ENCODE peak calls at places on chromosome 12, in ten cellular contexts. One of them, this sample, is unnamed. For H3K9me3, the result is how much of the 10 kb centered on the place peaks cover.

GRCh38 chr12:124456652-124457152 is 110.7 kb downstream of the NCOR2 start:
- DNase-seq in kidney: peak
- DNase-seq in ovary: peak
- DNase-seq in AG04450: no peak
- DNase-seq in neuronal stem cell: no peak
- DNase-seq in WERI-Rb-1: no peak
- DNase-seq in fibroblast of lung: no peak
- DNase-seq in astrocyte: no peak
- DNase-seq in gastrocnemius medialis: no peak
- DNase-seq in A549: no peak
- DNase-seq in this sample: no peak

GRCh38 chr12:53049582-53050318 is at the start of gene TNS2:
- DNase-seq in kidney: peak
- DNase-seq in ovary: peak
- DNase-seq in AG04450: no peak
- DNase-seq in neuronal stem cell: no peak
- DNase-seq in WERI-Rb-1: peak
- DNase-seq in fibroblast of lung: peak
- DNase-seq in astrocyte: no peak
- DNase-seq in gastrocnemius medialis: peak
- DNase-seq in A549: no peak
- DNase-seq in this sample: peak

GRCh38 chr12:83179999-83180398 is 493.3 kb downstream of the TMTC2 start:
- DNase-seq in kidney: no peak
- DNase-seq in ovary: no peak
- DNase-seq in AG04450: no peak
- DNase-seq in neuronal stem cell: no peak
- DNase-seq in WERI-Rb-1: no peak
- DNase-seq in fibroblast of lung: no peak
- DNase-seq in astrocyte: no peak
- DNase-seq in gastrocnemius medialis: no peak
- DNase-seq in A549: no peak
- DNase-seq in this sample: no peak

GRCh38 chr12:43638786-43639185 is 86.8 kb upstream of the ADAMTS20 start:
- DNase-seq in kidney: no peak
- DNase-seq in ovary: no peak
- DNase-seq in AG04450: no peak
- DNase-seq in neuronal stem cell: no peak
- DNase-seq in WERI-Rb-1: no peak
- DNase-seq in fibroblast of lung: peak
- DNase-seq in astrocyte: peak
- DNase-seq in gastrocnemius medialis: no peak
- DNase-seq in A549: no peak
- DNase-seq in this sample: no peak

GRCh38 chr12:966715-967114 is 17.2 kb upstream of the RAD52 start:
- DNase-seq in kidney: no peak
- DNase-seq in ovary: no peak
- DNase-seq in AG04450: no peak
- DNase-seq in neuronal stem cell: no peak
- DNase-seq in WERI-Rb-1: no peak
- DNase-seq in fibroblast of lung: no peak
- DNase-seq in astrocyte: no peak
- DNase-seq in gastrocnemius medialis: no peak
- DNase-seq in A549: no peak
- DNase-seq in this sample: no peak

GRCh38 chr12:123388948-123389559 is 5.1 kb downstream of the KMT5A start:
- DNase-seq in kidney: no peak
- DNase-seq in ovary: peak
- DNase-seq in AG04450: no peak
- DNase-seq in neuronal stem cell: no peak
- DNase-seq in WERI-Rb-1: no peak
- DNase-seq in fibroblast of lung: no peak
- DNase-seq in astrocyte: no peak
- DNase-seq in gastrocnemius medialis: no peak
- DNase-seq in A549: no peak
- DNase-seq in this sample: peak

GRCh38 chr12:96015672-96016071 is 19.5 kb upstream of the HAL start:
- DNase-seq in kidney: no peak
- DNase-seq in ovary: no peak
- DNase-seq in AG04450: no peak
- DNase-seq in neuronal stem cell: no peak
- DNase-seq in WERI-Rb-1: peak
- DNase-seq in fibroblast of lung: peak
- DNase-seq in astrocyte: no peak
- DNase-seq in gastrocnemius medialis: peak
- DNase-seq in A549: peak
- DNase-seq in this sample: no peak

GRCh38 chr12:101779200-101779599 is 39.9 kb upstream of the SYCP3 start:
- DNase-seq in kidney: no peak
- DNase-seq in ovary: no peak
- DNase-seq in AG04450: no peak
- DNase-seq in neuronal stem cell: no peak
- DNase-seq in WERI-Rb-1: no peak
- DNase-seq in fibroblast of lung: no peak
- DNase-seq in astrocyte: no peak
- DNase-seq in gastrocnemius medialis: no peak
- DNase-seq in A549: no peak
- DNase-seq in this sample: no peak

GRCh38 chr12:51898506-51898905 is 8.8 kb upstream of the ACVRL1 start:
- DNase-seq in kidney: no peak
- DNase-seq in ovary: no peak
- DNase-seq in AG04450: no peak
- DNase-seq in neuronal stem cell: no peak
- DNase-seq in WERI-Rb-1: no peak
- DNase-seq in fibroblast of lung: no peak
- DNase-seq in astrocyte: no peak
- DNase-seq in gastrocnemius medialis: no peak
- DNase-seq in A549: no peak
- DNase-seq in this sample: no peak

GRCh38 chr12:93879476-93880376 is 202.6 kb downstream of the CRADD start:
- DNase-seq in kidney: no peak
- DNase-seq in ovary: no peak
- DNase-seq in AG04450: peak
- DNase-seq in neuronal stem cell: no peak
- DNase-seq in WERI-Rb-1: no peak
- DNase-seq in fibroblast of lung: peak
- DNase-seq in astrocyte: peak
- DNase-seq in gastrocnemius medialis: no peak
- DNase-seq in A549: no peak
- DNase-seq in this sample: no peak

GRCh38 chr12:3173008-3173553 is 95.9 kb downstream of the TSPAN9 start:
- DNase-seq in kidney: peak
- DNase-seq in ovary: no peak
- DNase-seq in AG04450: no peak
- DNase-seq in neuronal stem cell: no peak
- DNase-seq in WERI-Rb-1: no peak
- DNase-seq in fibroblast of lung: no peak
- DNase-seq in astrocyte: no peak
- DNase-seq in gastrocnemius medialis: no peak
- DNase-seq in A549: no peak
- DNase-seq in this sample: no peak

GRCh38 chr12:111780166-111780565 is 13.4 kb downstream of the ALDH2 start:
- DNase-seq in kidney: no peak
- DNase-seq in ovary: no peak
- DNase-seq in AG04450: no peak
- DNase-seq in neuronal stem cell: no peak
- DNase-seq in WERI-Rb-1: no peak
- DNase-seq in fibroblast of lung: no peak
- DNase-seq in astrocyte: no peak
- DNase-seq in gastrocnemius medialis: no peak
- DNase-seq in A549: no peak
- DNase-seq in this sample: no peak

GRCh38 chr12:111776836-111777344 is 10.2 kb downstream of the ALDH2 start:
- DNase-seq in kidney: no peak
- DNase-seq in ovary: no peak
- DNase-seq in AG04450: no peak
- DNase-seq in neuronal stem cell: no peak
- DNase-seq in WERI-Rb-1: no peak
- DNase-seq in fibroblast of lung: no peak
- DNase-seq in astrocyte: no peak
- DNase-seq in gastrocnemius medialis: no peak
- DNase-seq in A549: no peak
- DNase-seq in this sample: no peak

GRCh38 chr12:111775205-111776193 is 8.8 kb downstream of the ALDH2 start:
- DNase-seq in kidney: peak
- DNase-seq in ovary: peak
- DNase-seq in AG04450: peak
- DNase-seq in neuronal stem cell: no peak
- DNase-seq in WERI-Rb-1: no peak
- DNase-seq in fibroblast of lung: peak
- DNase-seq in astrocyte: peak
- DNase-seq in gastrocnemius medialis: peak
- DNase-seq in A549: no peak
- DNase-seq in this sample: peak

GRCh38 chr12:111780615-111781014 is 13.9 kb downstream of the ALDH2 start:
- DNase-seq in kidney: no peak
- DNase-seq in ovary: no peak
- DNase-seq in AG04450: no peak
- DNase-seq in neuronal stem cell: no peak
- DNase-seq in WERI-Rb-1: no peak
- DNase-seq in fibroblast of lung: no peak
- DNase-seq in astrocyte: no peak
- DNase-seq in gastrocnemius medialis: no peak
- DNase-seq in A549: no peak
- DNase-seq in this sample: no peak

DNA sequence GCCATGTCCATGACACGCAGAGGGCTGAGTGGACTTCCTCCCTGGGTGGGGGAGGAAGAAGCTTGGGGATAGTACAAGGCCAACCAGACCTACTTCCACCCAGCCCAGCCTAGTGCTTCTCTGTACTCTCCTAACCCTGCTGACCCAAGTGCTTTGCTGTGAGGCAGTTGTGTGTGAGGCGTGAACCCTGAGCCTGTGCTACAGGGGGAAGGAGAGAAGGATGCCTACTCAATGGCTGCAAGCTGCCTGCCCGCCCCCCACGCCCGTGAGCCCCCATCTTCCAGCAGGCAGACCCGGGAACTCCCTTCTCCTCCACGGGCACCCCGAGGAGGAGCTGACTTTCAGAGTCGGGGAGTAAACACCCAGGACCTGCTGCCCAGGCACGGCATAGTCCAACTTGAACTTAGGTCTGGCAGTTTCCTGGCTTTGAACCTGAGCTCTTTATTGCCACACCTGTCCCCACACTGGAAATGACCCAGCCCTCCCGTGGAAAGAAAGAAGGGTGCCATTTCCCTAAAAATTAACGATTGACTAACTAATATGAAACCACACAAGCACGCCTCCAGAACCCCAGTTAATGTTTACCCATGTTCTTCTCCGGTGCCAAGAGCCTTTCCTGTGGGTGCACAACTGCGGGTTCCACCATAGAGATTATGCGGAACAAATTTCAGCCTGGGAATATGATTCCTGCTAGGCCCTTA is 10.8 kb downstream of the ALDH2 start:
- DNase-seq in kidney: peak
- DNase-seq in ovary: no peak
- DNase-seq in AG04450: no peak
- DNase-seq in neuronal stem cell: no peak
- DNase-seq in WERI-Rb-1: no peak
- DNase-seq in fibroblast of lung: no peak
- DNase-seq in astrocyte: no peak
- DNase-seq in gastrocnemius medialis: no peak
- DNase-seq in A549: peak
- DNase-seq in this sample: no peak
- H3K27ac ChIP-seq in kidney: peak
- H3K27ac ChIP-seq in ovary: peak
- H3K27ac ChIP-seq in AG04450: no peak
- H3K27ac ChIP-seq in neuronal stem cell: no peak
- H3K27ac ChIP-seq in WERI-Rb-1: no peak
- H3K27ac ChIP-seq in fibroblast of lung: no peak
- H3K27ac ChIP-seq in astrocyte: no peak
- H3K27ac ChIP-seq in gastrocnemius medialis: peak
- H3K27ac ChIP-seq in A549: peak
- H3K27ac ChIP-seq in this sample: peak

DNA sequence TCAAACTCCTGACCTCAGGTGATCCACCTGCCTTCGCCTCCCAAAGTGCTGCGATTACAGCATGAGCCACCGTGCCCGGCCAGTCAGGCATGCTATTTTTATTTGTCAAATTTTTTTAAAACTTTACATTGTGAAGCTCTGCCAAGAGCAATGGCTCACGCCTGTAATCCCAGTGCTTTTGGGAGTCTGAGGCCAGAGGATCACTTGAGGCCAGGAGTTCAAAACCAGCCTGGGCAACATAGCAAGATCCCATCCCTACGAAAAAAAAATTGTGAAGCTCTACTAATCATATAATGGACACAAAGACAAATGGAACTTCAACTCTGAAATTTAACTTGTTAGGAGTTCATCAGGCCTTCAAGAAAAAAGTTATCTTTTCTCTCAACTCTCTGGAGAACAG is 1.9 kb downstream of the R3HDM2 start:
- DNase-seq in kidney: no peak
- DNase-seq in ovary: no peak
- DNase-seq in AG04450: no peak
- DNase-seq in neuronal stem cell: no peak
- DNase-seq in WERI-Rb-1: no peak
- DNase-seq in fibroblast of lung: no peak
- DNase-seq in astrocyte: no peak
- DNase-seq in gastrocnemius medialis: no peak
- DNase-seq in A549: no peak
- DNase-seq in this sample: no peak
- H3K4me3 ChIP-seq in kidney: no peak
- H3K4me3 ChIP-seq in ovary: no peak
- H3K4me3 ChIP-seq in AG04450: no peak
- H3K4me3 ChIP-seq in neuronal stem cell: no peak
- H3K4me3 ChIP-seq in WERI-Rb-1: no peak
- H3K4me3 ChIP-seq in fibroblast of lung: no peak
- H3K4me3 ChIP-seq in astrocyte: peak
- H3K4me3 ChIP-seq in gastrocnemius medialis: no peak
- H3K4me3 ChIP-seq in A549: peak
- H3K4me3 ChIP-seq in this sample: peak

GRCh38 chr12:132940071-132940719 is 15.9 kb downstream of the ZNF605 start:
- DNase-seq in kidney: no peak
- DNase-seq in ovary: no peak
- DNase-seq in AG04450: no peak
- DNase-seq in neuronal stem cell: no peak
- DNase-seq in WERI-Rb-1: no peak
- DNase-seq in fibroblast of lung: no peak
- DNase-seq in astrocyte: no peak
- DNase-seq in gastrocnemius medialis: no peak
- DNase-seq in A549: no peak
- DNase-seq in this sample: no peak
- H3K9me3 ChIP-seq in kidney: half or more
- H3K9me3 ChIP-seq in ovary: half or more
- H3K9me3 ChIP-seq in AG04450: half or more
- H3K9me3 ChIP-seq in neuronal stem cell: half or more
- H3K9me3 ChIP-seq in WERI-Rb-1: under half
- H3K9me3 ChIP-seq in fibroblast of lung: under half
- H3K9me3 ChIP-seq in astrocyte: under half
- H3K9me3 ChIP-seq in gastrocnemius medialis: under half
- H3K9me3 ChIP-seq in A549: half or more
- H3K9me3 ChIP-seq in this sample: half or more

DNA sequence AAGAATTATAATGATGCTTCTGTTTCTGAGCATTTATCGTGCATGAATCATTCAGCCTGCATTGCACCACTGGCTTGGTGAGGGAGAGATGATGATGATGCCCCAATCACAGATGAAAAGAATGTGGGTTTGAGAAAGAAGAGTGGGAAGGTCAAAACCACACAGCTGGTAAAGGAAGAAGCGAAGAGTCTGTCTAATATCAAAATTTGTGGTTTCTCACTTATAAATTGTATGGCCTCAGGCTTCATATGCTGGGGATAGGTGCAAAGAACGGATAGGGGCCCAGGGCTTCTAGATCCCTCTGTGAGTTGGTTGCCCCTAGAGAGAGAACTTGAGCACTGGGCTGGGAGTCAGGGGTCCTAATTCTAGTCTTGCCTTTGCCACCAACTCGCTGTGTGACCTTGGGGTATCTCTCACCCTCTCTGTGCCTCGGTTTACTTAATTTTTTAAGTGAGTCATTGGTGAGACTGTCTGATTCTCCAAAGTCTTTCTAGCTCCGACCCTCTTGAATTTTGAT is 2.2 kb downstream of the OASL start:
- DNase-seq in kidney: no peak
- DNase-seq in ovary: no peak
- DNase-seq in AG04450: peak
- DNase-seq in neuronal stem cell: no peak
- DNase-seq in WERI-Rb-1: no peak
- DNase-seq in fibroblast of lung: peak
- DNase-seq in astrocyte: peak
- DNase-seq in gastrocnemius medialis: no peak
- DNase-seq in A549: peak
- DNase-seq in this sample: no peak
- H3K27ac ChIP-seq in kidney: no peak
- H3K27ac ChIP-seq in ovary: no peak
- H3K27ac ChIP-seq in AG04450: no peak
- H3K27ac ChIP-seq in neuronal stem cell: no peak
- H3K27ac ChIP-seq in WERI-Rb-1: no peak
- H3K27ac ChIP-seq in fibroblast of lung: no peak
- H3K27ac ChIP-seq in astrocyte: no peak
- H3K27ac ChIP-seq in gastrocnemius medialis: no peak
- H3K27ac ChIP-seq in A549: no peak
- H3K27ac ChIP-seq in this sample: no peak

This sample was measured in psoas muscle.